ENCODE peak calls at places on chromosome 21, in seven cellular contexts. One of them, this sample, is unnamed.

GRCh38 chr21:33089439-33089838 is 19.5 kb downstream of the OLIG1 start:
- DNase-seq in NCI-H187 treated with DMSO at 0.1 percent for 48 hours: no peak
- DNase-seq in NCI-H1092 treated with DMSO at 0.1 percent for 48 hours: no peak
- DNase-seq in HCEC 1CT: no peak
- DNase-seq in breast epithelium: no peak
- DNase-seq in Calu3: no peak
- DNase-seq in NCI-H774: no peak
- DNase-seq in this sample: no peak

GRCh38 chr21:29501451-29501850 is 202.7 kb downstream of the BACH1 start:
- DNase-seq in breast epithelium: no peak
- DNase-seq in NCI-H187 treated with DMSO at 0.1 percent for 48 hours: no peak
- DNase-seq in HCEC 1CT: peak
- DNase-seq in NCI-H774: no peak
- DNase-seq in NCI-H1092 treated with DMSO at 0.1 percent for 48 hours: no peak
- DNase-seq in Calu3: no peak
- DNase-seq in this sample: no peak

GRCh38 chr21:44405948-44406872 is 49.1 kb upstream of the LRRC3 start:
- DNase-seq in breast epithelium: no peak
- DNase-seq in NCI-H774: no peak
- DNase-seq in NCI-H1092 treated with DMSO at 0.1 percent for 48 hours: no peak
- DNase-seq in Calu3: no peak
- DNase-seq in NCI-H187 treated with DMSO at 0.1 percent for 48 hours: no peak
- DNase-seq in HCEC 1CT: peak
- DNase-seq in this sample: no peak

GRCh38 chr21:16082038-16082816 is 352.4 kb downstream of the USP25 start:
- DNase-seq in NCI-H1092 treated with DMSO at 0.1 percent for 48 hours: peak
- DNase-seq in NCI-H774: no peak
- DNase-seq in HCEC 1CT: peak
- DNase-seq in Calu3: no peak
- DNase-seq in breast epithelium: no peak
- DNase-seq in NCI-H187 treated with DMSO at 0.1 percent for 48 hours: no peak
- DNase-seq in this sample: peak

GRCh38 chr21:33661146-33661545 is 18.8 kb downstream of the ITSN1 start:
- DNase-seq in Calu3: no peak
- DNase-seq in NCI-H774: no peak
- DNase-seq in NCI-H187 treated with DMSO at 0.1 percent for 48 hours: no peak
- DNase-seq in breast epithelium: no peak
- DNase-seq in HCEC 1CT: peak
- DNase-seq in NCI-H1092 treated with DMSO at 0.1 percent for 48 hours: no peak
- DNase-seq in this sample: no peak

GRCh38 chr21:17446737-17447136 is 66.1 kb upstream of the CXADR start:
- DNase-seq in Calu3: peak
- DNase-seq in NCI-H187 treated with DMSO at 0.1 percent for 48 hours: no peak
- DNase-seq in NCI-H774: no peak
- DNase-seq in HCEC 1CT: no peak
- DNase-seq in NCI-H1092 treated with DMSO at 0.1 percent for 48 hours: no peak
- DNase-seq in breast epithelium: no peak
- DNase-seq in this sample: no peak

GRCh38 chr21:42406201-42406601 is 2.5 kb downstream of the UBASH3A start:
- DNase-seq in NCI-H774: no peak
- DNase-seq in NCI-H1092 treated with DMSO at 0.1 percent for 48 hours: no peak
- DNase-seq in NCI-H187 treated with DMSO at 0.1 percent for 48 hours: no peak
- DNase-seq in Calu3: no peak
- DNase-seq in HCEC 1CT: no peak
- DNase-seq in breast epithelium: no peak
- DNase-seq in this sample: no peak

GRCh38 chr21:32726742-32727477 is 903 bp downstream of the SYNJ1 start:
- DNase-seq in NCI-H187 treated with DMSO at 0.1 percent for 48 hours: no peak
- DNase-seq in NCI-H1092 treated with DMSO at 0.1 percent for 48 hours: peak
- DNase-seq in NCI-H774: no peak
- DNase-seq in Calu3: peak
- DNase-seq in HCEC 1CT: peak
- DNase-seq in breast epithelium: no peak
- DNase-seq in this sample: peak

GRCh38 chr21:42171091-42172053 is 47.6 kb upstream of the ABCG1 start:
- DNase-seq in NCI-H187 treated with DMSO at 0.1 percent for 48 hours: no peak
- DNase-seq in breast epithelium: peak
- DNase-seq in HCEC 1CT: no peak
- DNase-seq in NCI-H1092 treated with DMSO at 0.1 percent for 48 hours: no peak
- DNase-seq in Calu3: peak
- DNase-seq in NCI-H774: no peak
- DNase-seq in this sample: peak

GRCh38 chr21:15617968-15618367 is 111.8 kb upstream of the USP25 start:
- DNase-seq in breast epithelium: no peak
- DNase-seq in NCI-H774: no peak
- DNase-seq in NCI-H187 treated with DMSO at 0.1 percent for 48 hours: no peak
- DNase-seq in Calu3: no peak
- DNase-seq in HCEC 1CT: peak
- DNase-seq in NCI-H1092 treated with DMSO at 0.1 percent for 48 hours: no peak
- DNase-seq in this sample: no peak

GRCh38 chr21:15625363-15625762 is 104.4 kb upstream of the USP25 start:
- DNase-seq in NCI-H187 treated with DMSO at 0.1 percent for 48 hours: no peak
- DNase-seq in NCI-H1092 treated with DMSO at 0.1 percent for 48 hours: no peak
- DNase-seq in breast epithelium: no peak
- DNase-seq in HCEC 1CT: no peak
- DNase-seq in NCI-H774: no peak
- DNase-seq in Calu3: no peak
- DNase-seq in this sample: no peak

GRCh38 chr21:39311164-39311563 is 2.3 kb downstream of the BRWD1 start:
- DNase-seq in HCEC 1CT: no peak
- DNase-seq in NCI-H187 treated with DMSO at 0.1 percent for 48 hours: no peak
- DNase-seq in NCI-H774: no peak
- DNase-seq in NCI-H1092 treated with DMSO at 0.1 percent for 48 hours: no peak
- DNase-seq in Calu3: no peak
- DNase-seq in breast epithelium: no peak
- DNase-seq in this sample: no peak